ENCODE peak calls at places on chromosomes 3 and 15, in six cellular contexts. One of them, this sample, is unnamed.
A peak's percentile ranks its signal among the peaks of the same experiment; 100 is the strongest.

GRCh38 chr3:18071833-18072232 is 329.4 kb upstream of the TBC1D5 start:
- DNase-seq in GM12878: no peak
- DNase-seq in H1: no peak
- DNase-seq in K562: no peak
- DNase-seq in GM12892: no peak
- DNase-seq in HepG2: no peak
- DNase-seq in this sample: no peak

GRCh38 chr15:66415321-66415720 is 28.6 kb downstream of the MAP2K1 start:
- DNase-seq in GM12878: no peak
- DNase-seq in H1: no peak
- DNase-seq in K562: no peak
- DNase-seq in GM12892: no peak
- DNase-seq in HepG2: no peak
- DNase-seq in this sample: no peak

GRCh38 chr15:70024521-70024920 is 73.2 kb downstream of the TLE3 start:
- DNase-seq in GM12878: no peak
- DNase-seq in H1: no peak
- DNase-seq in K562: no peak
- DNase-seq in GM12892: no peak
- DNase-seq in HepG2: no peak
- DNase-seq in this sample: no peak

GRCh38 chr3:106570426-106570825 is 701.6 kb upstream of the CBLB start:
- DNase-seq in GM12878: no peak
- DNase-seq in H1: no peak
- DNase-seq in K562: no peak
- DNase-seq in GM12892: no peak
- DNase-seq in HepG2: no peak
- DNase-seq in this sample: no peak

GRCh38 chr3:62065985-62066693 is 307.2 kb downstream of the FEZF2 start:
- DNase-seq in GM12878: no peak
- DNase-seq in H1: no peak
- DNase-seq in K562: no peak
- DNase-seq in GM12892: no peak
- DNase-seq in HepG2: no peak
- DNase-seq in this sample: no peak

GRCh38 chr3:78337801-78338211 is 1297.9 kb downstream of the ROBO2 start:
- DNase-seq in GM12878: no peak
- DNase-seq in H1: no peak
- DNase-seq in K562: no peak
- DNase-seq in GM12892: no peak
- DNase-seq in HepG2: no peak
- DNase-seq in this sample: no peak

GRCh38 chr3:13715167-13715954 is 164.5 kb downstream of the WNT7A start:
- DNase-seq in GM12878: no peak
- DNase-seq in H1: no peak
- DNase-seq in K562: no peak
- DNase-seq in GM12892: no peak
- DNase-seq in HepG2: no peak
- DNase-seq in this sample: no peak

GRCh38 chr3:13338996-13339395 is 81.1 kb downstream of the NUP210 start:
- DNase-seq in GM12878: no peak
- DNase-seq in H1: no peak
- DNase-seq in K562: no peak
- DNase-seq in GM12892: no peak
- DNase-seq in HepG2: no peak
- DNase-seq in this sample: no peak

GRCh38 chr3:165669967-165670366 is 167.3 kb downstream of the BCHE start:
- DNase-seq in GM12878: no peak
- DNase-seq in H1: no peak
- DNase-seq in K562: no peak
- DNase-seq in GM12892: no peak
- DNase-seq in HepG2: no peak
- DNase-seq in this sample: no peak

GRCh38 chr3:195270350-195271115 is 426 bp downstream of the XXYLT1 start:
- DNase-seq in GM12878: no peak
- DNase-seq in H1: no peak
- DNase-seq in K562: peak; percentile 76
- DNase-seq in GM12892: peak; percentile 65
- DNase-seq in HepG2: peak; percentile 45
- DNase-seq in this sample: peak; percentile 62

GRCh38 chr15:66948294-66948693 is 117.1 kb upstream of the SMAD3 start:
- DNase-seq in GM12878: no peak
- DNase-seq in H1: no peak
- DNase-seq in K562: no peak
- DNase-seq in GM12892: no peak
- DNase-seq in HepG2: no peak
- DNase-seq in this sample: no peak

GRCh38 chr15:41513282-41514227 is at the start of gene LTK:
- DNase-seq in GM12878: no peak
- DNase-seq in H1: no peak
- DNase-seq in K562: peak; percentile 91
- DNase-seq in GM12892: no peak
- DNase-seq in HepG2: no peak
- DNase-seq in this sample: no peak

GRCh38 chr3:71652786-71653419 is 69.4 kb upstream of the FOXP1 start:
- DNase-seq in GM12878: peak; percentile 4
- DNase-seq in H1: no peak
- DNase-seq in K562: peak; percentile 38
- DNase-seq in GM12892: no peak
- DNase-seq in HepG2: peak; percentile 50
- DNase-seq in this sample: no peak

GRCh38 chr3:56917337-56917697 is 115.6 kb upstream of the ARHGEF3 start:
- DNase-seq in GM12878: no peak
- DNase-seq in H1: no peak
- DNase-seq in K562: no peak
- DNase-seq in GM12892: no peak
- DNase-seq in HepG2: no peak
- DNase-seq in this sample: no peak

GRCh38 chr3:51813539-51813938 is 34.5 kb upstream of the IQCF6 start:
- DNase-seq in GM12878: no peak
- DNase-seq in H1: no peak
- DNase-seq in K562: no peak
- DNase-seq in GM12892: no peak
- DNase-seq in HepG2: no peak
- DNase-seq in this sample: no peak

GRCh38 chr3:58237238-58237939 is at the start of gene ABHD6:
- DNase-seq in GM12878: no peak
- DNase-seq in H1: no peak
- DNase-seq in K562: peak; percentile 86
- DNase-seq in GM12892: peak; percentile 85
- DNase-seq in HepG2: peak; percentile 40
- DNase-seq in this sample: peak; percentile 87

GRCh38 chr15:94674251-94674650 is 442.9 kb downstream of the MCTP2 start:
- DNase-seq in GM12878: no peak
- DNase-seq in H1: no peak
- DNase-seq in K562: no peak
- DNase-seq in GM12892: no peak
- DNase-seq in HepG2: no peak
- DNase-seq in this sample: no peak

GRCh38 chr3:103136621-103137020 is 701.8 kb downstream of the ZPLD1 start:
- DNase-seq in GM12878: no peak
- DNase-seq in H1: no peak
- DNase-seq in K562: no peak
- DNase-seq in GM12892: no peak
- DNase-seq in HepG2: no peak
- DNase-seq in this sample: no peak

GRCh38 chr15:67406257-67406861 is 114.6 kb upstream of the C15orf61 start:
- DNase-seq in GM12878: no peak
- DNase-seq in H1: no peak
- DNase-seq in K562: peak; percentile 63
- DNase-seq in GM12892: no peak
- DNase-seq in HepG2: no peak
- DNase-seq in this sample: no peak

GRCh38 chr15:31206386-31207174 is 105.1 kb upstream of the TRPM1 start:
- DNase-seq in GM12878: no peak
- DNase-seq in H1: no peak
- DNase-seq in K562: no peak
- DNase-seq in GM12892: no peak
- DNase-seq in HepG2: no peak
- DNase-seq in this sample: no peak

GRCh38 chr3:84008623-84009022 is 950.2 kb upstream of the CADM2 start:
- DNase-seq in GM12878: no peak
- DNase-seq in H1: no peak
- DNase-seq in K562: no peak
- DNase-seq in GM12892: no peak
- DNase-seq in HepG2: no peak
- DNase-seq in this sample: no peak

GRCh38 chr3:69368129-69368741 is 17.7 kb downstream of the FRMD4B start:
- DNase-seq in GM12878: peak; percentile 91
- DNase-seq in H1: no peak
- DNase-seq in K562: no peak
- DNase-seq in GM12892: peak; percentile 31
- DNase-seq in HepG2: no peak
- DNase-seq in this sample: peak; percentile 37

GRCh38 chr3:157840513-157840912 is 265.7 kb downstream of the SHOX2 start:
- DNase-seq in GM12878: no peak
- DNase-seq in H1: no peak
- DNase-seq in K562: no peak
- DNase-seq in GM12892: no peak
- DNase-seq in HepG2: no peak
- DNase-seq in this sample: no peak

GRCh38 chr3:46893146-46893748 is 15.7 kb downstream of the PTH1R start:
- DNase-seq in GM12878: no peak
- DNase-seq in H1: no peak
- DNase-seq in K562: no peak
- DNase-seq in GM12892: no peak
- DNase-seq in HepG2: no peak
- DNase-seq in this sample: no peak

GRCh38 chr3:46891132-46891531 is 13.6 kb downstream of the PTH1R start:
- DNase-seq in GM12878: no peak
- DNase-seq in H1: no peak
- DNase-seq in K562: no peak
- DNase-seq in GM12892: no peak
- DNase-seq in HepG2: no peak
- DNase-seq in this sample: no peak

GRCh38 chr3:46894256-46894655 is 16.7 kb downstream of the PTH1R start:
- DNase-seq in GM12878: no peak
- DNase-seq in H1: no peak
- DNase-seq in K562: no peak
- DNase-seq in GM12892: no peak
- DNase-seq in HepG2: no peak
- DNase-seq in this sample: no peak

GRCh38 chr3:46893763-46894162 is 16.2 kb downstream of the PTH1R start:
- DNase-seq in GM12878: no peak
- DNase-seq in H1: no peak
- DNase-seq in K562: no peak
- DNase-seq in GM12892: no peak
- DNase-seq in HepG2: no peak
- DNase-seq in this sample: no peak

GRCh38 chr3:46892285-46893145 is 15.0 kb downstream of the PTH1R start:
- DNase-seq in GM12878: no peak
- DNase-seq in H1: peak; percentile 58
- DNase-seq in K562: no peak
- DNase-seq in GM12892: no peak
- DNase-seq in HepG2: no peak
- DNase-seq in this sample: no peak
- TF ChIP-seq POLR2AphosphoS5 in GM12878: no peak
- TF ChIP-seq POLR2AphosphoS5 in H1: no peak
- TF ChIP-seq POLR2AphosphoS5 in K562: no peak
- TF ChIP-seq POLR2AphosphoS5 in GM12892: no peak
- TF ChIP-seq POLR2AphosphoS5 in HepG2: no peak
- TF ChIP-seq POLR2AphosphoS5 in this sample: no peak

GRCh38 chr3:66297260-66297863 is 76.6 kb downstream of the SLC25A26 start:
- DNase-seq in GM12878: no peak
- DNase-seq in H1: no peak
- DNase-seq in K562: no peak
- DNase-seq in GM12892: no peak
- DNase-seq in HepG2: no peak
- DNase-seq in this sample: no peak
- TF ChIP-seq TAF1 in GM12878: no peak
- TF ChIP-seq TAF1 in H1: no peak
- TF ChIP-seq TAF1 in K562: no peak
- TF ChIP-seq TAF1 in GM12892: no peak
- TF ChIP-seq TAF1 in HepG2: no peak
- TF ChIP-seq TAF1 in this sample: no peak

GRCh38 chr15:37361621-37362020 is 261.3 kb upstream of the MEIS2 start:
- DNase-seq in GM12878: no peak
- DNase-seq in H1: no peak
- DNase-seq in K562: no peak
- DNase-seq in GM12892: no peak
- DNase-seq in HepG2: no peak
- DNase-seq in this sample: no peak
- TF ChIP-seq POLR2AphosphoS5 in GM12878: no peak
- TF ChIP-seq POLR2AphosphoS5 in H1: no peak
- TF ChIP-seq POLR2AphosphoS5 in K562: no peak
- TF ChIP-seq POLR2AphosphoS5 in GM12892: no peak
- TF ChIP-seq POLR2AphosphoS5 in HepG2: no peak
- TF ChIP-seq POLR2AphosphoS5 in this sample: no peak

DNA sequence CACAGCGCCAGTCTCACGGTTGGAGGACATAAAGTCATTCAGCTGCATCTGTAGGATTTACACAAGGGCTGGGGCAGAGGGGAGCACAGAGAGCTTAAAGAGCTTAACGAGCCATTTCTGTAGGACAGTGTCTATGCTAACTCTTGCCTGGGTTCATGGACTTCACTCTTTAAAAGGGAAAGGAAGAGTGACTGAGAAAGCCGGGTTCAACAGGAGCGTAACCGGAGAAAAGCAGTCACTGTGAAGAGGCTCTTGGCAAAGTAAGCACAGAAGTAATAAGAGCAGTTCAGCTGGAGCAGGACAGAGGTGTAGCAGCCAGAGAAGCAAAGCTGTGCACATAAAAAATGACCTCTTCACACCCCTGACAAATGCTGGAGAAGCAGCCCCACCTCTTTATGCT is 66.5 kb downstream of the USF3 start:
- DNase-seq in GM12878: no peak
- DNase-seq in H1: no peak
- DNase-seq in K562: no peak
- DNase-seq in GM12892: no peak
- DNase-seq in HepG2: no peak
- DNase-seq in this sample: no peak
- TF ChIP-seq TAF1 in GM12878: no peak
- TF ChIP-seq TAF1 in H1: no peak
- TF ChIP-seq TAF1 in K562: no peak
- TF ChIP-seq TAF1 in GM12892: no peak
- TF ChIP-seq TAF1 in HepG2: no peak
- TF ChIP-seq TAF1 in this sample: no peak

DNA sequence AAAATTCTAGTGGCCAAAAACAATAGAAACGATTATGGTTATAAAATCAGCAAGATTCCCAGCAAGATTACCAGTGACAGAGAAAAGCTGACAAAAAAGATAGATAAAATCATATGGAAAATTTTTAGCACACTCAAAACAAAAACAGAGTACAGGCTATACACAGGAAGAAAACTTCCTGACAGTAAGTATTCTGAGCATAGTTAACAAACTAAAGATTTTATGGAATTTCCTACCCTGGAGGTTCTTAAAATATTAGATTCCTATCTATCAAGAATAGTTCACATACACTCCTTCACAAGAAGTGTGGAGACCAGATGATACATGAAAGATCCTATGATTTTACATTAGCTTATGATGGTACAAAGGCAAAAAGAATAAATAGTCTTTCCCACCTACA is 50.8 kb downstream of the ZNF148 start:
- DNase-seq in GM12878: no peak
- DNase-seq in H1: no peak
- DNase-seq in K562: no peak
- DNase-seq in GM12892: no peak
- DNase-seq in HepG2: no peak
- DNase-seq in this sample: no peak
- TF ChIP-seq POLR2AphosphoS5 in GM12878: no peak
- TF ChIP-seq POLR2AphosphoS5 in H1: no peak
- TF ChIP-seq POLR2AphosphoS5 in K562: no peak
- TF ChIP-seq POLR2AphosphoS5 in GM12892: no peak
- TF ChIP-seq POLR2AphosphoS5 in HepG2: no peak
- TF ChIP-seq POLR2AphosphoS5 in this sample: no peak